ENCODE peak calls at places on chromosomes 4 and X, in five cellular contexts. P, K, Z, V and I are unnamed samples.

GRCh38 chr4:157271166-157271869 is 50.8 kb downstream of the GRIA2 start:
- DNase-seq in K (peak), P (no peak), Z (no peak), V (peak), I (no peak)

GRCh38 chrX:37746951-37747350 is 32.9 kb upstream of the CYBB start:
- DNase-seq in P (no peak), Z (no peak), K (no peak), V (no peak), I (no peak)

GRCh38 chrX:153438522-153438921 is 7.3 kb downstream of the TREX2 start:
- DNase-seq in P (no peak), Z (no peak), V (peak), K (no peak), I (no peak)

GRCh38 chr4:3704669-3705068 is 61.5 kb upstream of the ADRA2C start:
- DNase-seq in P (no peak), Z (no peak), V (no peak), K (no peak), I (no peak)

GRCh38 chrX:111876646-111877045 is 665 bp downstream of the TRPC5OS start:
- DNase-seq in Z (no peak), K (no peak), V (no peak), P (no peak), I (no peak)

GRCh38 chr4:99762728-99763127 is 53.9 kb upstream of the DAPP1 start:
- DNase-seq in Z (no peak), V (no peak), P (no peak), K (no peak), I (no peak)

GRCh38 chrX:154539077-154539476 is 7.6 kb downstream of the G6PD start:
- DNase-seq in V (no peak), K (no peak), P (no peak), Z (no peak), I (no peak)

GRCh38 chr4:144903953-144904711 is 193.9 kb downstream of the ANAPC10 start:
- DNase-seq in Z (no peak), K (peak), P (no peak), V (peak), I (no peak)

GRCh38 chrX:121782544-121782943 is 735.1 kb downstream of the GLUD2 start:
- DNase-seq in Z (no peak), K (no peak), V (no peak), P (no peak), I (no peak)

GRCh38 chrX:9940397-9940796 is 26.8 kb upstream of the CLDN34 start:
- DNase-seq in Z (no peak), V (peak), K (peak), P (no peak), I (no peak)

GRCh38 chr4:20589436-20589835 is 110.8 kb upstream of the PACRGL start:
- DNase-seq in K (no peak), P (no peak), V (no peak), Z (no peak), I (no peak)

GRCh38 chr4:38834570-38834969 is 22.0 kb downstream of the TLR6 start:
- DNase-seq in V (no peak), Z (no peak), P (no peak), K (no peak), I (no peak)

GRCh38 chr4:177051473-177052060 is 258.1 kb upstream of the NEIL3 start:
- DNase-seq in V (peak), K (no peak), Z (no peak), P (no peak), I (peak)

GRCh38 chr4:70838400-70838971 is 1.2 kb downstream of the GRSF1 start:
- DNase-seq in V (peak), P (no peak), K (no peak), Z (no peak), I (peak)

GRCh38 chrX:42565739-42566138 is 212.2 kb downstream of the PPP1R2C start:
- DNase-seq in Z (no peak), K (no peak), V (no peak), P (no peak), I (no peak)

GRCh38 chr4:112082954-112083586 is 62.2 kb upstream of the FAM241A start:
- DNase-seq in P (no peak), V (peak), Z (no peak), K (peak), I (no peak)

GRCh38 chrX:13607996-13608365 is 38.6 kb downstream of the EGFL6 start:
- DNase-seq in K (no peak), Z (no peak), P (no peak), V (no peak), I (no peak)

GRCh38 chrX:30649859-30650258 is 3.4 kb upstream of the GK start:
- DNase-seq in Z (no peak), V (peak), K (no peak), P (no peak), I (peak)

GRCh38 chr4:102817613-102818268 is 9.6 kb downstream of the UBE2D3 start:
- DNase-seq in V (no peak), Z (no peak), K (no peak), P (no peak), I (no peak)

GRCh38 chr4:183848762-183849161 is 56.3 kb upstream of the STOX2 start:
- DNase-seq in K (no peak), V (no peak), P (no peak), Z (no peak), I (no peak)

GRCh38 chr4:109801895-109802319 is at the start of gene CFI:
- DNase-seq in Z (no peak), P (no peak), V (peak), K (peak), I (no peak)

GRCh38 chr4:52932586-52933482 is 70.7 kb downstream of the RASL11B start:
- DNase-seq in K (no peak), V (peak), P (no peak), Z (no peak), I (no peak)

GRCh38 chr4:56086561-56086960 is 137.8 kb downstream of the CEP135 start:
- DNase-seq in V (no peak), K (no peak), Z (no peak), P (no peak), I (no peak)

GRCh38 chr4:74258949-74259348 is 49.3 kb upstream of the EPGN start:
- DNase-seq in P (no peak), Z (no peak), K (no peak), V (peak), I (no peak)

GRCh38 chrX:146956760-146957159 is 142.2 kb upstream of the CXorf51A start:
- DNase-seq in K (no peak), V (no peak), P (no peak), Z (no peak), I (no peak)

GRCh38 chr4:54184581-54184980 is 44.5 kb upstream of the PDGFRA start:
- DNase-seq in V (no peak), Z (no peak), K (no peak), P (no peak), I (no peak)

GRCh38 chr4:77921701-77922100 is 59.1 kb downstream of the MRPL1 start:
- DNase-seq in V (peak), K (peak), P (no peak), Z (no peak), I (no peak)

GRCh38 chrX:78199851-78200250 is 60.4 kb upstream of the TAF9B start:
- DNase-seq in K (no peak), P (no peak), Z (no peak), V (peak), I (peak)

GRCh38 chr4:1815997-1816860 is 23.1 kb downstream of the FGFR3 start:
- DNase-seq in V (no peak), P (no peak), K (no peak), Z (peak), I (no peak)

GRCh38 chr4:139660518-139661149 is 5.0 kb upstream of the MGST2 start:
- DNase-seq in V (peak), P (no peak), Z (no peak), K (no peak), I (no peak)

GRCh38 chrX:370963-371745 is 15.6 kb downstream of the PPP2R3B start:
- DNase-seq in P (no peak), K (no peak), Z (no peak), V (no peak), I (no peak)

GRCh38 chr4:162510115-162510514 is 346.3 kb upstream of the FSTL5 start:
- DNase-seq in Z (no peak), V (no peak), P (no peak), K (no peak), I (no peak)

GRCh38 chr4:1990676-1991075 is 18.1 kb downstream of the NELFA start:
- DNase-seq in Z (no peak), P (no peak), V (no peak), K (no peak), I (no peak)

GRCh38 chr4:30767147-30767546 is 47.0 kb downstream of the PCDH7 start:
- DNase-seq in Z (no peak), K (no peak), P (no peak), V (no peak), I (no peak)

GRCh38 chr4:95304898-95305297 is 243.9 kb downstream of the UNC5C start:
- DNase-seq in P (no peak), K (peak), V (peak), Z (no peak), I (no peak)

GRCh38 chrX:14050704-14051103 is 21.0 kb upstream of the GEMIN8 start:
- DNase-seq in P (no peak), V (no peak), Z (no peak), K (no peak), I (no peak)